ENCODE peak calls at places on chromosomes 6 and 20, in eight cellular contexts. R, X, D, M, A, Y, E and K are unnamed samples.

GRCh38 chr6:40371621-40372020 is 215.5 kb downstream of the LRFN2 start:
- DNase-seq in D (no peak), A (no peak), M (no peak), R (no peak), E (peak; percentile 27), Y (no peak), X (no peak), K (no peak)

GRCh38 chr6:137697267-137697938 is 169.7 kb upstream of the TNFAIP3 start:
- DNase-seq in R (no peak), X (peak; percentile 44), E (peak; percentile 27), A (no peak), D (no peak), Y (peak; percentile 60), M (peak; percentile 37), K (no peak)

GRCh38 chr6:63464060-63464459 is 108.2 kb upstream of the LOC128125822 start:
- DNase-seq in A (no peak), Y (no peak), D (no peak), M (no peak), X (no peak), E (no peak), R (no peak), K (no peak)

GRCh38 chr20:53763707-53764415 is 170.2 kb upstream of the ZNF217 start:
- DNase-seq in D (no peak), E (no peak), Y (no peak), X (peak; percentile 52), M (peak; percentile 71), A (no peak), R (no peak), K (no peak)

GRCh38 chr6:102118034-102118433 is 724.5 kb downstream of the GRIK2 start:
- DNase-seq in Y (no peak), D (no peak), R (no peak), X (no peak), A (no peak), M (no peak), E (no peak), K (no peak)

GRCh38 chr6:43263314-43264178 is 20.3 kb downstream of the TTBK1 start:
- DNase-seq in D (peak; percentile 60), E (peak; percentile 77), Y (no peak), X (peak; percentile 63), M (peak; percentile 88), R (peak; percentile 82), A (peak; percentile 83), K (peak; percentile 33)

GRCh38 chr20:8523684-8524083 is 391.6 kb downstream of the PLCB1 start:
- DNase-seq in M (no peak), R (no peak), E (peak; percentile 11), Y (no peak), A (peak; percentile 33), X (peak; percentile 30), D (no peak), K (no peak)

GRCh38 chr6:3962897-3963296 is 113.7 kb downstream of the FAM50B start:
- DNase-seq in Y (no peak), A (no peak), R (no peak), M (no peak), X (no peak), E (peak; percentile 14), D (no peak), K (no peak)

GRCh38 chr20:47453167-47453782 is 48.4 kb upstream of the NCOA3 start:
- DNase-seq in Y (no peak), A (peak; percentile 70), M (no peak), E (peak; percentile 92), R (no peak), X (peak; percentile 77), D (no peak), K (no peak)

GRCh38 chr6:100554228-100554627 is 89.5 kb upstream of the SIM1 start:
- DNase-seq in Y (no peak), A (no peak), M (no peak), R (no peak), D (no peak), E (peak; percentile 18), X (no peak), K (no peak)

GRCh38 chr20:15930324-15931305 is 642.6 kb downstream of the KIF16B start:
- DNase-seq in M (no peak), R (no peak), Y (peak; percentile 79), E (peak; percentile 90), D (no peak), A (peak; percentile 36), X (peak; percentile 44), K (no peak)

GRCh38 chr6:22880686-22881433 is 311.5 kb downstream of the HDGFL1 start:
- DNase-seq in E (peak; percentile 84), D (no peak), R (no peak), Y (no peak), M (no peak), X (peak; percentile 95), A (no peak), K (no peak)

GRCh38 chr20:46119028-46119546 is 973 bp downstream of the CD40 start:
- DNase-seq in A (peak; percentile 80), M (no peak), R (no peak), E (no peak), D (no peak), Y (no peak), X (no peak), K (no peak)

GRCh38 chr6:166313255-166314070 is 5.3 kb upstream of the PRR18 start:
- DNase-seq in D (no peak), R (no peak), M (peak; percentile 75), X (peak; percentile 58), E (peak; percentile 58), A (peak; percentile 67), Y (peak; percentile 77), K (no peak)

GRCh38 chr20:62472020-62472342 is 3.8 kb downstream of the GATA5 start:
- DNase-seq in A (no peak), Y (no peak), R (no peak), M (no peak), E (no peak), D (no peak), X (no peak), K (no peak)

GRCh38 chr6:165821754-165822153 is 158.7 kb upstream of the PDE10A start:
- DNase-seq in R (no peak), A (no peak), Y (no peak), M (no peak), E (peak; percentile 23), X (no peak), D (no peak), K (no peak)

GRCh38 chr20:34999782-35000181 is 44.1 kb downstream of the MYH7B start:
- DNase-seq in D (no peak), A (no peak), E (no peak), Y (no peak), M (no peak), X (no peak), R (no peak), K (no peak)

GRCh38 chr20:61355096-61355495 is 103.0 kb downstream of the CDH4 start:
- DNase-seq in M (no peak), D (no peak), Y (no peak), R (no peak), A (no peak), X (no peak), E (no peak), K (no peak)

GRCh38 chr20:12057778-12058177 is 140.1 kb downstream of the BTBD3 start:
- DNase-seq in D (no peak), E (no peak), Y (no peak), X (no peak), R (no peak), A (no peak), M (peak; percentile 37), K (no peak)
- TF ChIP-seq CTCF in D (no peak), E (no peak), Y (no peak), X (no peak), R (no peak), A (no peak), M (peak; percentile 28), K (no peak)

GRCh38 chr6:28789553-28790083 is 134.2 kb downstream of the TRIM27 start:
- DNase-seq in A (peak; percentile 13), Y (no peak), D (no peak), R (no peak), E (peak; percentile 66), M (peak; percentile 67), X (peak; percentile 64), K (no peak)

GRCh38 chr6:28794175-28795002 is 129.4 kb downstream of the TRIM27 start:
- DNase-seq in X (peak; percentile 38), A (peak; percentile 19), M (peak; percentile 61), E (no peak), R (no peak), Y (no peak), D (no peak), K (no peak)

GRCh38 chr6:28785962-28786679 is 137.7 kb downstream of the TRIM27 start:
- DNase-seq in A (no peak), X (no peak), R (no peak), D (no peak), E (no peak), M (peak; percentile 40), Y (no peak), K (no peak)

DNA sequence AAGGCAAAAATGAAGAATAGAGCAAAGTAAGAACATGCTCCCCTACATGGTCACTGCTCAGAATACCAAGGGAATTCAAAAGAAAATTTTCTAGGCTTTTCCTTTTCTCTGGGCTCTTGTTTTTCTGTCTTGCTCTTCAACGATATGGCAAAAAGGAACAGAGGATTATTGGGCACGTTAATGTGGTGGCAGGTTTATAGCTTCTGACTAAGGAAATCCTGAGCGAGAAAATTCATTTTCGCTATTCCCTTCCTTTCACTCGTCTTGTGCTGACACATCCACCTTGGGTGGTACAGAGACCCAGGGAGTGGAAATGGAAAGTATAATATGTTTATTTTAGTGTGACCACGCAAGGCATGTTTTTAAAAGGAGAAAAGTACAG is 132.8 kb downstream of the TRIM27 start:
- DNase-seq in A (no peak), E (no peak), Y (no peak), X (no peak), M (no peak), D (no peak), R (no peak), K (no peak)
- TF ChIP-seq CTCF in A (no peak), E (no peak), Y (no peak), X (no peak), M (no peak), D (no peak), R (no peak), K (no peak)

GRCh38 chr6:153677522-153677921 is 361.5 kb upstream of the OPRM1 start:
- DNase-seq in A (no peak), R (no peak), X (no peak), Y (no peak), E (no peak), M (no peak), D (no peak), K (no peak)
- TF ChIP-seq CTCF in A (no peak), R (no peak), X (no peak), Y (no peak), E (no peak), M (no peak), D (no peak), K (no peak)

DNA sequence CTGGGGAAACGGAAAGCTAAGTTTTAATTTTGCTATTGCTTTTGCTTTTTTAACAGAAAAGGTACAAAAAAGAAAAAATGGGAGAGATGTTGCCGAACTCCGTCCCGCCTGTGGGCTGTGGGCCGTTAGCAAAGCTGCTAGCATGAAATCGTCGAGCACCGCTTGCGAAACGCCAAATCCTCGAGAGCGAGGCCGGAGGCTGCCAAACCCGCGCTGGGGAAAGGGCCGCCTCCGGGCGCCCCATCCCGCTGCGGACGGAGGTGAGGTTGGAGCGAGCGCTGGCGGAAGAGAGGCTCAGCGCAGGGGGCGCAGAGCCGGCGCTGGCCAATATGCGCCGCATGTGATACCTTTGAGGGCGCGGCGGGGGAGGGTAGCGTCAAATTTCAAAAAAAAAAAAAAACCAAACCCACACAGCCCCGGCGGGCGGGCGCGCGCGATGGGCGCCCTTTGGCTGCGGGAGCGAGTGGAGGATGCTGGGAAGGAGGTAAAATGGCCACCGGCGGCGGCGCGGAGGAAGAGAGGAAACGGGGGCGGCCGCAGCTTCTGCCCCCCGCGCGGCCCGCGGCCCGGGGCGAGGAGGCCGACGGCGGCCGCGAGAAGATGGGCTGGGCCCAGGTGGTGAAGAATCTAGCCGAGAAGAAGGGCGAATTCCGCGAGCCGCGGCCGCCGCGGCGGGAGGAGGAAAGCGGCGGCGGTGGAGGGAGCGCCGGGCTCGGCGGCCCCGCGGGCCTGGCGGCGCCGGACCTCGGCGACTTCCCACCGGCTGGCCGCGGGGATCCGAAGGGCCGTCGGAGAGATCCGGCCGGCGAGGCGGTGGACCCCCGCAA is at the start of gene ZCCHC3:
- DNase-seq in D (peak; percentile 74), R (peak; percentile 96), X (peak; percentile 97), Y (peak; percentile 95), E (peak; percentile 96), A (peak; percentile 95), M (peak; percentile 89), K (peak; percentile 58)
- TF ChIP-seq CTCF in D (peak; percentile 14), R (no peak), X (no peak), Y (peak; percentile 20), E (no peak), A (peak; percentile 23), M (peak; percentile 39), K (no peak)